ENCODE peak calls at places on chromosome 7, in nine cellular contexts. S, Y, D, O, R, T, P, C and J are unnamed samples.

GRCh38 chr7:73918926-73919693 is 58.2 kb downstream of the TMEM270 start:
- DNase-seq in S (no peak), Y (no peak), D (no peak), O (no peak), R (no peak), T (no peak), P (no peak), C (no peak), J (no peak)

GRCh38 chr7:97269741-97270140 is 152.2 kb downstream of the SDHAF3 start:
- DNase-seq in S (no peak), Y (no peak), D (peak; percentile 41), O (no peak), R (no peak), T (no peak), P (no peak), C (no peak), J (no peak)

GRCh38 chr7:114922151-114922651 is 307 bp downstream of the MDFIC start:
- DNase-seq in S (no peak), Y (peak; percentile 85), D (peak; percentile 19), O (peak; percentile 79), R (peak; percentile 68), T (peak; percentile 67), P (peak; percentile 46), C (peak; percentile 77), J (peak; percentile 47)

GRCh38 chr7:156152380-156152779 is 340.1 kb upstream of the SHH start:
- DNase-seq in S (no peak), Y (no peak), D (no peak), O (no peak), R (no peak), T (no peak), P (no peak), C (no peak), J (no peak)

GRCh38 chr7:277228-277627 is 12.7 kb upstream of the FOXL3 start:
- DNase-seq in S (no peak), Y (no peak), D (no peak), O (no peak), R (no peak), T (no peak), P (no peak), C (no peak), J (no peak)

GRCh38 chr7:74449809-74450397 is 3.8 kb upstream of the GTF2IRD1 start:
- DNase-seq in S (peak; percentile 48), Y (peak; percentile 78), D (peak; percentile 85), O (peak; percentile 69), R (peak; percentile 44), T (no peak), P (peak; percentile 66), C (no peak), J (peak; percentile 52)

GRCh38 chr7:142943706-142944268 is 4.5 kb downstream of the LLCFC1 start:
- DNase-seq in S (no peak), Y (no peak), D (no peak), O (no peak), R (no peak), T (no peak), P (no peak), C (no peak), J (no peak)

GRCh38 chr7:158021836-158022235 is 565.8 kb downstream of the PTPRN2 start:
- DNase-seq in S (no peak), Y (no peak), D (no peak), O (no peak), R (no peak), T (peak; percentile 4), P (no peak), C (no peak), J (no peak)

GRCh38 chr7:137386966-137387365 is 43.4 kb upstream of the PTN start:
- DNase-seq in S (no peak), Y (no peak), D (no peak), O (no peak), R (no peak), T (no peak), P (no peak), C (no peak), J (no peak)

GRCh38 chr7:36784991-36785940 is 61.0 kb upstream of the AOAH start:
- DNase-seq in S (no peak), Y (no peak), D (peak; percentile 41), O (peak; percentile 57), R (peak; percentile 40), T (no peak), P (peak; percentile 65), C (peak; percentile 20), J (peak; percentile 64)

GRCh38 chr7:19327011-19327410 is 181.8 kb upstream of the FERD3L start:
- DNase-seq in S (no peak), Y (peak; percentile 41), D (no peak), O (peak; percentile 83), R (no peak), T (no peak), P (no peak), C (no peak), J (no peak)

GRCh38 chr7:31105256-31105950 is 53.3 kb downstream of the ADCYAP1R1 start:
- DNase-seq in S (no peak), Y (no peak), D (no peak), O (no peak), R (no peak), T (peak; percentile 6), P (no peak), C (no peak), J (no peak)

GRCh38 chr7:42154168-42154567 is 82.8 kb downstream of the GLI3 start:
- DNase-seq in S (no peak), Y (no peak), D (no peak), O (no peak), R (no peak), T (no peak), P (no peak), C (no peak), J (no peak)

GRCh38 chr7:37683263-37684120 is at the start of gene GPR141:
- DNase-seq in S (no peak), Y (no peak), D (no peak), O (no peak), R (no peak), T (no peak), P (no peak), C (no peak), J (no peak)

GRCh38 chr7:120916538-120916937 is 34.0 kb upstream of the ING3 start:
- DNase-seq in S (no peak), Y (no peak), D (no peak), O (no peak), R (no peak), T (no peak), P (no peak), C (no peak), J (no peak)

GRCh38 chr7:98573816-98574215 is 43.3 kb upstream of the NPTX2 start:
- DNase-seq in S (no peak), Y (no peak), D (no peak), O (no peak), R (no peak), T (no peak), P (no peak), C (no peak), J (no peak)

GRCh38 chr7:127189885-127190284 is 62.9 kb downstream of the GRM8 start:
- DNase-seq in S (no peak), Y (no peak), D (no peak), O (no peak), R (no peak), T (no peak), P (no peak), C (peak; percentile 12), J (no peak)

GRCh38 chr7:63106506-63107388 is 891.9 kb upstream of the ZNF722 start:
- DNase-seq in S (no peak), Y (no peak), D (no peak), O (no peak), R (no peak), T (no peak), P (no peak), C (no peak), J (no peak)

DNA sequence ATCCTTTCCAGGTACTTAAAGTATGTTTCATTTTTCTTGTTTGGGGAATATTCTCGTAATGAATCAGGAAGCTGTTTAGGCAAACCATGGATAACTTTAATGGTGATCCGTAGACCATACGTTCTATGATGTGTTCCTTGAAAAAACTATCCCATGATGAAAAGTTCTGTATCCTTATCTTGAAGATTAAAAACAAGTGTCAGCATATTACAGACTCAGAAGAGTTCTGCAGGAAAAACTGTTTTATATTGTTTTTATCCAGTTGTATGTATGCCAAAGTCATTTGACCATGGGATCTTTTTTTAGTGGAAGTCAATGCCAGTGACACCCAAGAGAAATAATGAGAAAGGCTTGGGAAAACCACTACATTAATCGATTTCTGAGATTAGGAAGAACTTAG is 52.0 kb downstream of the DLD start:
- DNase-seq in S (no peak), Y (no peak), D (no peak), O (no peak), R (no peak), T (no peak), P (no peak), C (no peak), J (no peak)
- H3K4me1 ChIP-seq in S (peaks cover 5% of the 10 kb centered on the region), Y (peaks cover 66% of the 10 kb centered on the region), D (no peaks in the 10 kb centered on the region), O (peaks cover 5% of the 10 kb centered on the region), R (no peaks in the 10 kb centered on the region), T (no peaks in the 10 kb centered on the region), P (peaks cover 14% of the 10 kb centered on the region), C (peaks cover 47% of the 10 kb centered on the region), J (no peaks in the 10 kb centered on the region)

DNA sequence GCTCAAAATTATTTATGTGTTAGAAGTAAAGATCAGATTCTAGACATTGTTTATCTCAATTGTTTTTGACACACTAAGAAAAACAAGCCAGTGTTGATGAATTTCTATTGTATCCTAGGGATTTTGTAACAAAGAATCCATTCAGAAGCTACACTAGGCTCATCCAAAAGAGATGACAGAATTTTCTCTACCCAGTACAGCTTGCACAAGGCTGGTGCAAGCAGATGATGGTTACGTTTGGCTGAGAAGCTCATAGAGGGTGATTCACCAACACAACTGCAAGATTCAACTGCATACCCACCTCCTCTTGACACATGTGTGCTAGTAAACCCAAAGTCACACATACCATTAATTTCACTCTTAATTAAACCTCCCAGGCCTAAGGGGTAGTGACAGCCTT is 20.8 kb downstream of the GRM3 start:
- DNase-seq in S (no peak), Y (no peak), D (no peak), O (no peak), R (no peak), T (no peak), P (no peak), C (no peak), J (no peak)
- H3K9me3 ChIP-seq in S (no peaks in the 10 kb centered on the region), Y (no peaks in the 10 kb centered on the region), D (no peaks in the 10 kb centered on the region), O (no peaks in the 10 kb centered on the region), R (no peaks in the 10 kb centered on the region), T (no peaks in the 10 kb centered on the region), P (no peaks in the 10 kb centered on the region), C (no peaks in the 10 kb centered on the region), J (no peaks in the 10 kb centered on the region)

GRCh38 chr7:107959527-107959898 is 43.4 kb downstream of the LAMB1 start:
- DNase-seq in S (no peak), Y (no peak), D (no peak), O (no peak), R (no peak), T (no peak), P (no peak), C (no peak), J (no peak)
- H3K36me3 ChIP-seq in S (no peaks in the 10 kb centered on the region), Y (peaks cover 83% of the 10 kb centered on the region), D (no peaks in the 10 kb centered on the region), O (peaks cover 4% of the 10 kb centered on the region), R (no peaks in the 10 kb centered on the region), T (peaks cover 95% of the 10 kb centered on the region), P (no peaks in the 10 kb centered on the region), C (peaks cover 100% of the 10 kb centered on the region), J (no peaks in the 10 kb centered on the region)

DNA sequence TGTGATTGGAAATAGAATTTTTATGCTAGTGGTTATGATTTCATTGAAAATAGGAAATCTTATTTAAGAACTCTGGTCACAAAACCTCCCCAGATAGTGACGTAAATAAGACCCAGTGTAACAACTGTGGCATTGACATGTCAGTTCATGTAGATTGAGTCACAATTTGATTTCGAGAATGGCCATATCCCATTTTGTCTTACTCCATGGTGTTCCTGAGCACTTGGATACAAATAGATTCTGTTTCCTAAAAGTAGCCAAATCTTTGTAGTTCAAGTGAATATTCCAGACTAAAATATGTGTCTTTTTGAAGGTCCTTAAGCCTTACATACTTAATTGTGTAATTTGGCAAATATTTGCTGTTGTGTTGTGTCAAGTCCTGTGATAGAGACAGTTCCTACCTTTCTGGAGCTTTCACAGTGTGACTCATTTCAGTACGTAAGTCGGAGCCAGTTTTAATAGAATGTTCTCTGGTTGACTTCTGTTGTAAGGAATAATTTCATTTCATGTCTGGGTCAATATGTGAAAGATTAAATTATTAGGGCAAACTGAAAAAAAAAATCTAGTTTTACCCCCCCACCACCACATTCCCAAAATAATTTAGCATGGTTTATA is 37.1 kb upstream of the TOMM7 start:
- DNase-seq in S (no peak), Y (no peak), D (no peak), O (peak; percentile 62), R (no peak), T (no peak), P (no peak), C (no peak), J (no peak)
- H3K4me1 ChIP-seq in S (peaks cover 44% of the 10 kb centered on the region), Y (peaks cover 63% of the 10 kb centered on the region), D (no peaks in the 10 kb centered on the region), O (no peaks in the 10 kb centered on the region), R (peaks cover 5% of the 10 kb centered on the region), T (no peaks in the 10 kb centered on the region), P (peaks cover 6% of the 10 kb centered on the region), C (peaks cover 19% of the 10 kb centered on the region), J (peaks cover 6% of the 10 kb centered on the region)